ENCODE peak calls at places on chromosome 15, in seven cellular contexts. B is NB4, K is heart right ventricle, S is CD14-positive monocyte, I is RWPE1, W is transverse colon, V is Panc1. J is an unnamed sample.

GRCh38 chr15:40790723-40791122 is 16.2 kb upstream of the ZFYVE19 start:
- DNase-seq in B (no peak), K (no peak), S (no peak), I (no peak), W (no peak), V (no peak), J (no peak)

GRCh38 chr15:29688981-29689723 is 133.1 kb downstream of the TJP1 start:
- DNase-seq in B (no peak), K (no peak), S (no peak), I (no peak), W (no peak), V (no peak), J (no peak)

GRCh38 chr15:89781055-89781454 is 4.9 kb downstream of the MESP2 start:
- DNase-seq in B (peak; percentile 78), K (no peak), S (peak; percentile 84), I (peak; percentile 33), W (peak; percentile 73), V (no peak), J (peak; percentile 47)

GRCh38 chr15:22895465-22896190 is 57.2 kb downstream of the NIPA2 start:
- DNase-seq in B (peak; percentile 28), K (no peak), S (no peak), I (peak; percentile 98), W (peak; percentile 71), V (peak; percentile 84), J (peak; percentile 66)

GRCh38 chr15:48898083-48898482 is 20.1 kb downstream of the EID1 start:
- DNase-seq in B (no peak), K (no peak), S (no peak), I (no peak), W (no peak), V (no peak), J (no peak)

GRCh38 chr15:56047354-56047753 is 53.9 kb upstream of the NEDD4 start:
- DNase-seq in B (no peak), K (no peak), S (no peak), I (no peak), W (no peak), V (no peak), J (no peak)

GRCh38 chr15:34109775-34110663 is 8.1 kb downstream of the PGBD4 start:
- DNase-seq in B (peak; percentile 52), K (no peak), S (no peak), I (peak; percentile 51), W (no peak), V (no peak), J (peak; percentile 1)

GRCh38 chr15:92645051-92645631 is 10.4 kb downstream of the FAM174B start:
- DNase-seq in B (no peak), K (no peak), S (no peak), I (no peak), W (no peak), V (no peak), J (no peak)

GRCh38 chr15:81160312-81161214 is 26.5 kb downstream of the CFAP161 start:
- DNase-seq in B (no peak), K (peak; percentile 60), S (no peak), I (peak; percentile 68), W (peak; percentile 11), V (no peak), J (no peak)

GRCh38 chr15:39595621-39596221 is 14.8 kb downstream of the THBS1 start:
- DNase-seq in B (no peak), K (no peak), S (no peak), I (no peak), W (peak; percentile 26), V (no peak), J (no peak)

GRCh38 chr15:77440378-77440999 is 19.8 kb downstream of the HMG20A start:
- DNase-seq in B (no peak), K (no peak), S (no peak), I (peak; percentile 18), W (no peak), V (no peak), J (peak; percentile 6)

GRCh38 chr15:53197426-53197839 is 407.3 kb upstream of the ONECUT1 start:
- DNase-seq in B (peak; percentile 68), K (peak; percentile 31), S (no peak), I (peak; percentile 62), W (peak; percentile 58), V (peak; percentile 13), J (peak; percentile 78)

GRCh38 chr15:40190591-40190990 is 29.7 kb downstream of the BUB1B start:
- DNase-seq in B (no peak), K (no peak), S (no peak), I (peak; percentile 53), W (no peak), V (peak; percentile 59), J (no peak)

GRCh38 chr15:35953424-35953823 is 407.5 kb upstream of the DPH6 start:
- DNase-seq in B (no peak), K (no peak), S (no peak), I (no peak), W (no peak), V (no peak), J (no peak)

GRCh38 chr15:86591994-86592746 is 512.5 kb downstream of the AGBL1 start:
- DNase-seq in B (no peak), K (peak; percentile 73), S (no peak), I (no peak), W (no peak), V (no peak), J (no peak)

GRCh38 chr15:40594429-40594836 is 384 bp downstream of the KNL1 start:
- DNase-seq in B (peak; percentile 90), K (peak; percentile 51), S (peak; percentile 46), I (peak; percentile 73), W (peak; percentile 64), V (no peak), J (peak; percentile 48)

GRCh38 chr15:79209690-79210089 is 72.8 kb upstream of the ANKRD34C start:
- DNase-seq in B (no peak), K (no peak), S (no peak), I (no peak), W (no peak), V (no peak), J (no peak)

GRCh38 chr15:36117394-36117793 is 462.0 kb upstream of the CDIN1 start:
- DNase-seq in B (no peak), K (no peak), S (no peak), I (no peak), W (no peak), V (no peak), J (no peak)

GRCh38 chr15:71195242-71195641 is 80.0 kb downstream of the THSD4 start:
- DNase-seq in B (no peak), K (no peak), S (no peak), I (peak; percentile 15), W (no peak), V (no peak), J (no peak)

GRCh38 chr15:39125904-39126303 is 455.0 kb upstream of the THBS1 start:
- DNase-seq in B (peak; percentile 56), K (no peak), S (no peak), I (peak; percentile 31), W (peak; percentile 32), V (no peak), J (peak; percentile 42)

GRCh38 chr15:80710635-80711553 is 15.8 kb downstream of the ABHD17C start:
- DNase-seq in B (peak; percentile 12), K (no peak), S (no peak), I (no peak), W (no peak), V (no peak), J (no peak)

GRCh38 chr15:63764124-63764827 is 69.5 kb downstream of the HERC1 start:
- DNase-seq in B (no peak), K (no peak), S (no peak), I (no peak), W (no peak), V (no peak), J (no peak)

GRCh38 chr15:95017950-95018349 is 786.6 kb downstream of the MCTP2 start:
- DNase-seq in B (no peak), K (peak; percentile 67), S (no peak), I (no peak), W (peak; percentile 16), V (no peak), J (peak; percentile 79)

GRCh38 chr15:82306791-82307713 is 42.2 kb downstream of the GOLGA6L10 start:
- DNase-seq in B (no peak), K (no peak), S (no peak), I (no peak), W (no peak), V (no peak), J (no peak)

GRCh38 chr15:59371458-59372351 is 966 bp downstream of the MYO1E start:
- DNase-seq in B (no peak), K (peak; percentile 37), S (no peak), I (peak; percentile 67), W (peak; percentile 55), V (no peak), J (peak; percentile 64)

GRCh38 chr15:75921732-75922703 is 18.3 kb downstream of the FBXO22 start:
- DNase-seq in B (peak; percentile 78), K (no peak), S (no peak), I (peak; percentile 84), W (peak; percentile 65), V (no peak), J (peak; percentile 22)

GRCh38 chr15:91216000-91216399 is 115.9 kb downstream of the SV2B start:
- DNase-seq in B (no peak), K (no peak), S (no peak), I (no peak), W (no peak), V (no peak), J (no peak)

DNA sequence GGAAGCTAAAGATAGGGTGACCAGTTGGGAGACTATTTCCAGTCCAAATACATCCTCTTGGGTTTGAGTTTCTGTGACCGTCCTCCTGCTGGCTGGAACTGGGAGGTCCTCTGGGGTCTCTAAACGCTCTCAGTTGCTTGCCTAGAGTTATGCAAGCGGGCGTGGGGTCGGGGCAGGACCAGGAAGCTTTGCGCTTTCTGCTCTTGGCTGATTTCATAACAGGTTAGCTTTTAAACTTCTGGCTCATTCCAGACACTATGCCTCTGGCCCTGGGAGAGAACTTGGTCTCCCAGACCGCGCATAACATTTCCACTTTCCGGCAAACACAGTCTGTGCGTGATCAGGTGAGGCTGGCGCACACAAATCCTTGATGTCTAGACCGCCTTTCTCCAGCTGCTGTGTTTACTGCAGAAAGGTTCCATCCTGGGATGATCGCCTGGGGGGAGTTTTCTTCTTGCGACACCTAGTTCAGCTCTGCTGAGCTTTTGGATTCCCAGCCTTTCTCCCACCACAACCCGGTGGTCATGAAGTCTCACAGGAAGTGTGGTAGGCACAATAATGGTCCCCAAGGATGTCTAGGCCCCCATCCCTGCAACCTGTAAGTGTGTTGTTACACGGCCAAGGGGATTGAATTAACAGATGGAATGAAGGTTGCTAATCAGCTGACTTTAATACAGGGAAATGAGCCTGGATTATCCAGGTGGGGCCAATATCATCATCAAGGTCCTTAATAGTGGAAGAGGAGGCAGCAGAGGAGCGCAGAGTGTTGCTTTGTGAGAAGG is 23.6 kb upstream of the CGNL1 start:
- DNase-seq in B (peak; percentile 67), K (no peak), S (no peak), I (no peak), W (no peak), V (no peak), J (no peak)
- TF ChIP-seq CTCF in B (no peak), K (no peak), S (no peak), I (no peak), W (no peak), V (no peak), J (no peak)

GRCh38 chr15:51499379-51499976 is 123.1 kb downstream of the DMXL2 start:
- DNase-seq in B (peak; percentile 45), K (no peak), S (no peak), I (peak; percentile 52), W (no peak), V (peak; percentile 41), J (peak; percentile 11)
- TF ChIP-seq CTCF in B (peak; percentile 61), K (peak; percentile 37), S (peak; percentile 41), I (peak; percentile 50), W (peak; percentile 30), V (peak; percentile 68), J (peak; percentile 35)

GRCh38 chr15:70097337-70098169 is at the start of gene TLE3:
- DNase-seq in B (peak; percentile 99), K (peak; percentile 98), S (peak; percentile 98), I (peak; percentile 100), W (peak; percentile 99), V (peak; percentile 92), J (peak; percentile 99)
- TF ChIP-seq CTCF in B (no peak), K (peak; percentile 71), S (peak; percentile 37), I (peak; percentile 46), W (no peak), V (peak; percentile 52), J (no peak)

GRCh38 chr15:101320501-101321052 is 25.5 kb upstream of the SNRPA1 start:
- DNase-seq in B (peak; percentile 99), K (peak; percentile 37), S (peak; percentile 81), I (no peak), W (peak; percentile 52), V (no peak), J (no peak)
- TF ChIP-seq CTCF in B (peak; percentile 82), K (peak; percentile 29), S (peak; percentile 81), I (no peak), W (peak; percentile 7), V (no peak), J (no peak)